ENCODE peak calls at places on chromosomes 5 and 9, in ten cellular contexts. T is fibroblast of the aortic adventitia; M is LoVo; K is AG04450; A is T-helper 2 cell; Z is sciatic nerve; J is activated CD8-positive, alpha-beta T cell treated with anti-CD3 and anti-CD28 coated beads, Interleukin-2, amount 10 ng/mL, durations not matched to agents 7 days and 5 days; Q is left lobe of liver; E is RPMI7951; G is aorta. D is an unnamed sample.
A peak's percentile ranks its signal among the peaks of the same experiment; 100 is the strongest.

GRCh38 chr5:79694652-79695051 is 5.0 kb downstream of the CMYA5 start:
- DNase-seq in T (peak; percentile 67), M (no peak), K (no peak), A (no peak), Z (no peak), J (no peak), Q (no peak), E (no peak), G (no peak), D (no peak)

GRCh38 chr9:95738438-95738837 is 137.1 kb upstream of the ERCC6L2 start:
- DNase-seq in T (no peak), M (no peak), K (no peak), A (no peak), Z (peak; percentile 50), J (no peak), Q (no peak), E (no peak), G (no peak), D (no peak)

GRCh38 chr9:6506571-6506970 is 93.6 kb downstream of the UHRF2 start:
- DNase-seq in T (no peak), M (no peak), K (no peak), A (no peak), Z (no peak), J (no peak), Q (no peak), E (peak; percentile 24), G (no peak), D (no peak)

GRCh38 chr5:87185838-87186237 is 81.8 kb upstream of the RASA1 start:
- DNase-seq in T (no peak), M (no peak), K (no peak), A (no peak), Z (no peak), J (no peak), Q (no peak), E (no peak), G (no peak), D (no peak)

GRCh38 chr9:86321373-86321772 is 32.8 kb downstream of the TUT7 start:
- DNase-seq in T (peak; percentile 97), M (peak; percentile 4), K (peak; percentile 49), A (no peak), Z (no peak), J (no peak), Q (no peak), E (peak; percentile 68), G (peak; percentile 77), D (peak; percentile 64)

GRCh38 chr5:120582635-120583034 is 118.5 kb downstream of the PRR16 start:
- DNase-seq in T (no peak), M (no peak), K (no peak), A (no peak), Z (no peak), J (no peak), Q (no peak), E (no peak), G (no peak), D (no peak)

GRCh38 chr9:93235278-93235960 is 51.5 kb downstream of the WNK2 start:
- DNase-seq in T (no peak), M (no peak), K (no peak), A (no peak), Z (no peak), J (no peak), Q (no peak), E (no peak), G (no peak), D (no peak)

GRCh38 chr5:13932561-13932960 is 11.9 kb downstream of the DNAH5 start:
- DNase-seq in T (no peak), M (no peak), K (no peak), A (no peak), Z (no peak), J (no peak), Q (no peak), E (no peak), G (no peak), D (no peak)

GRCh38 chr5:93189707-93190120 is 391.3 kb downstream of the NR2F1-AS1 start:
- DNase-seq in T (peak; percentile 87), M (peak; percentile 47), K (peak; percentile 82), A (no peak), Z (no peak), J (no peak), Q (no peak), E (peak; percentile 96), G (no peak), D (peak; percentile 18)

GRCh38 chr5:6359941-6360683 is 18.2 kb downstream of the MED10 start:
- DNase-seq in T (no peak), M (no peak), K (no peak), A (peak; percentile 78), Z (no peak), J (peak; percentile 73), Q (no peak), E (peak; percentile 27), G (peak; percentile 62), D (no peak)

GRCh38 chr5:102792705-102793104 is 37.6 kb downstream of the PAM start:
- DNase-seq in T (no peak), M (no peak), K (no peak), A (peak; percentile 37), Z (no peak), J (no peak), Q (no peak), E (peak; percentile 40), G (no peak), D (peak; percentile 6)

GRCh38 chr9:111994831-111995458 is 98.3 kb downstream of the UGCG start:
- DNase-seq in T (peak; percentile 33), M (no peak), K (no peak), A (peak; percentile 77), Z (no peak), J (no peak), Q (no peak), E (no peak), G (no peak), D (no peak)

GRCh38 chr5:1400211-1400855 is 44.9 kb downstream of the SLC6A3 start:
- DNase-seq in T (no peak), M (no peak), K (no peak), A (no peak), Z (no peak), J (no peak), Q (no peak), E (no peak), G (no peak), D (no peak)

GRCh38 chr9:116152941-116153764 is 438 bp upstream of the PAPPA start:
- DNase-seq in T (peak; percentile 86), M (no peak), K (peak; percentile 55), A (no peak), Z (no peak), J (no peak), Q (no peak), E (no peak), G (no peak), D (peak; percentile 76)

GRCh38 chr5:125140855-125141254 is 394.4 kb upstream of the ZNF608 start:
- DNase-seq in T (peak; percentile 94), M (no peak), K (peak; percentile 64), A (no peak), Z (no peak), J (no peak), Q (no peak), E (peak; percentile 44), G (no peak), D (peak; percentile 49)

GRCh38 chr9:133705576-133705975 is 32.6 kb downstream of the SARDH start:
- DNase-seq in T (no peak), M (no peak), K (no peak), A (no peak), Z (no peak), J (no peak), Q (no peak), E (no peak), G (peak; percentile 36), D (no peak)

GRCh38 chr9:16341176-16341575 is 529.3 kb downstream of the BNC2 start:
- DNase-seq in T (peak; percentile 68), M (no peak), K (no peak), A (no peak), Z (no peak), J (no peak), Q (no peak), E (peak; percentile 42), G (no peak), D (no peak)

GRCh38 chr9:132042324-132042723 is 37.3 kb downstream of the MED27 start:
- DNase-seq in T (peak; percentile 95), M (peak; percentile 7), K (peak; percentile 89), A (no peak), Z (no peak), J (no peak), Q (no peak), E (peak; percentile 94), G (no peak), D (peak; percentile 76)

GRCh38 chr9:134268308-134268724 is 57.9 kb upstream of the RXRA start:
- DNase-seq in T (no peak), M (no peak), K (no peak), A (no peak), Z (no peak), J (no peak), Q (no peak), E (no peak), G (no peak), D (no peak)

GRCh38 chr5:108728566-108729305 is 19.0 kb upstream of the FER start:
- DNase-seq in T (no peak), M (no peak), K (no peak), A (peak; percentile 56), Z (no peak), J (peak; percentile 56), Q (no peak), E (peak; percentile 20), G (no peak), D (no peak)

GRCh38 chr5:133285583-133286021 is 233.8 kb downstream of the HSPA4 start:
- DNase-seq in T (peak; percentile 25), M (peak; percentile 66), K (peak; percentile 24), A (no peak), Z (no peak), J (no peak), Q (peak; percentile 94), E (peak; percentile 86), G (no peak), D (peak; percentile 53)

GRCh38 chr5:104840284-104840683 is 1277.7 kb upstream of the NUDT12 start:
- DNase-seq in T (no peak), M (no peak), K (no peak), A (no peak), Z (no peak), J (no peak), Q (no peak), E (no peak), G (no peak), D (no peak)

GRCh38 chr5:177116631-177117373 is 16.8 kb upstream of the NSD1 start:
- DNase-seq in T (peak; percentile 81), M (no peak), K (no peak), A (peak; percentile 90), Z (peak; percentile 95), J (peak; percentile 87), Q (peak; percentile 81), E (peak; percentile 81), G (peak; percentile 95), D (no peak)

GRCh38 chr5:45279109-45279508 is 417.1 kb downstream of the HCN1 start:
- DNase-seq in T (no peak), M (no peak), K (no peak), A (no peak), Z (no peak), J (no peak), Q (no peak), E (no peak), G (no peak), D (no peak)

GRCh38 chr5:9544502-9545300 is 1.2 kb downstream of the SEMA5A start:
- DNase-seq in T (peak; percentile 83), M (peak; percentile 87), K (peak; percentile 53), A (peak; percentile 85), Z (peak; percentile 92), J (no peak), Q (peak; percentile 91), E (peak; percentile 80), G (peak; percentile 95), D (peak; percentile 31)

GRCh38 chr5:143459433-143459832 is 55.9 kb upstream of the NR3C1 start:
- DNase-seq in T (no peak), M (no peak), K (no peak), A (no peak), Z (no peak), J (no peak), Q (no peak), E (no peak), G (no peak), D (no peak)

GRCh38 chr5:156396063-156396829 is 69.3 kb downstream of the SGCD start:
- DNase-seq in T (peak; percentile 29), M (no peak), K (no peak), A (no peak), Z (no peak), J (no peak), Q (no peak), E (no peak), G (no peak), D (no peak)

GRCh38 chr5:179297026-179297425 is 48.2 kb downstream of the ADAMTS2 start:
- DNase-seq in T (no peak), M (no peak), K (no peak), A (no peak), Z (peak; percentile 21), J (no peak), Q (no peak), E (no peak), G (peak; percentile 24), D (no peak)